ENCODE peak calls at places on chromosomes 7 and 10, in six cellular contexts. D is heart left ventricle, P is PC-3, F is fibroblast of villous mesenchyme, N is fibroblast of pulmonary artery, J is right lobe of liver. Y is an unnamed sample.

GRCh38 chr7:120842131-120842621 is 15.8 kb downstream of the TSPAN12 start:
- DNase-seq in P (no peak), J (no peak), D (no peak), N (no peak), F (no peak), Y (peak)

GRCh38 chr10:86300399-86300925 is 66.1 kb downstream of the GRID1 start:
- DNase-seq in D (no peak), F (no peak), J (no peak), N (no peak), P (no peak), Y (no peak)

GRCh38 chr7:37942934-37943610 is 22.6 kb downstream of the EPDR1 start:
- DNase-seq in N (peak), D (peak), F (peak), P (no peak), J (peak), Y (no peak)

GRCh38 chr10:94212876-94213595 is 149.7 kb downstream of the NOC3L start:
- DNase-seq in F (peak), J (peak), D (no peak), N (peak), P (no peak), Y (peak)

GRCh38 chr7:20331231-20331880 is 656 bp downstream of the ITGB8 start:
- DNase-seq in P (peak), F (no peak), J (peak), N (peak), D (peak), Y (peak)

GRCh38 chr7:29413511-29414178 is 150.0 kb upstream of the PRR15 start:
- DNase-seq in F (no peak), D (no peak), J (no peak), P (peak), N (no peak), Y (peak)

GRCh38 chr10:122056431-122057094 is 67.6 kb downstream of the TACC2 start:
- DNase-seq in D (no peak), J (no peak), F (no peak), N (no peak), P (peak), Y (peak)

GRCh38 chr10:32400961-32401360 is 45.0 kb upstream of the CCDC7 start:
- DNase-seq in P (no peak), D (no peak), F (no peak), J (no peak), N (no peak), Y (no peak)

GRCh38 chr7:78587443-78588044 is 789.0 kb downstream of the PHTF2 start:
- DNase-seq in F (peak), D (no peak), J (no peak), P (peak), N (peak), Y (peak)

GRCh38 chr7:158450476-158451124 is 137.0 kb downstream of the PTPRN2 start:
- DNase-seq in J (no peak), D (no peak), F (no peak), P (no peak), N (no peak), Y (no peak)

GRCh38 chr7:158458096-158458495 is 129.5 kb downstream of the PTPRN2 start:
- DNase-seq in P (no peak), N (no peak), J (no peak), F (no peak), D (no peak), Y (no peak)

GRCh38 chr7:158452331-158452730 is 135.3 kb downstream of the PTPRN2 start:
- DNase-seq in J (no peak), P (no peak), F (no peak), N (no peak), D (no peak), Y (no peak)

GRCh38 chr7:158458716-158459282 is 128.8 kb downstream of the PTPRN2 start:
- DNase-seq in F (no peak), N (no peak), J (no peak), P (no peak), D (no peak), Y (no peak)

GRCh38 chr7:158454631-158455030 is 133.0 kb downstream of the PTPRN2 start:
- DNase-seq in D (no peak), P (no peak), J (no peak), F (no peak), N (no peak), Y (no peak)
- H3K4me3 ChIP-seq in D (no peak), P (no peak), J (no peak), F (no peak), N (no peak), Y (no peak)

GRCh38 chr10:422675-423074 is 266.8 kb downstream of the DIP2C start:
- DNase-seq in N (no peak), D (no peak), J (no peak), P (no peak), F (no peak), Y (no peak)

GRCh38 chr10:423167-423566 is 266.3 kb downstream of the DIP2C start:
- DNase-seq in D (no peak), J (no peak), P (no peak), F (no peak), N (no peak), Y (no peak)

GRCh38 chr10:422232-422631 is 267.2 kb downstream of the DIP2C start:
- DNase-seq in F (no peak), J (no peak), P (no peak), D (no peak), N (no peak), Y (no peak)

GRCh38 chr10:420154-421121 is 269.0 kb downstream of the DIP2C start:
- DNase-seq in N (peak), J (peak), P (no peak), F (peak), D (no peak), Y (no peak)

GRCh38 chr10:421170-421569 is 268.3 kb downstream of the DIP2C start:
- DNase-seq in J (no peak), N (no peak), D (no peak), F (no peak), P (no peak), Y (no peak)
- TF ChIP-seq CTCF in J (no peak), N (no peak), D (no peak), F (no peak), P (no peak), Y (no peak)

GRCh38 chr10:119706521-119707278 is 19.1 kb upstream of the INPP5F start:
- DNase-seq in D (no peak), P (no peak), N (no peak), J (no peak), F (no peak), Y (no peak)

GRCh38 chr10:119705434-119705831 is 20.4 kb upstream of the INPP5F start:
- DNase-seq in N (no peak), F (peak), J (no peak), P (no peak), D (no peak), Y (no peak)

GRCh38 chr10:119701861-119702260 is 24.0 kb upstream of the INPP5F start:
- DNase-seq in D (no peak), P (peak), J (no peak), F (no peak), N (peak), Y (peak)

GRCh38 chr10:119702482-119703041 is 23.3 kb upstream of the INPP5F start:
- DNase-seq in N (no peak), D (no peak), F (no peak), J (no peak), P (no peak), Y (no peak)

DNA sequence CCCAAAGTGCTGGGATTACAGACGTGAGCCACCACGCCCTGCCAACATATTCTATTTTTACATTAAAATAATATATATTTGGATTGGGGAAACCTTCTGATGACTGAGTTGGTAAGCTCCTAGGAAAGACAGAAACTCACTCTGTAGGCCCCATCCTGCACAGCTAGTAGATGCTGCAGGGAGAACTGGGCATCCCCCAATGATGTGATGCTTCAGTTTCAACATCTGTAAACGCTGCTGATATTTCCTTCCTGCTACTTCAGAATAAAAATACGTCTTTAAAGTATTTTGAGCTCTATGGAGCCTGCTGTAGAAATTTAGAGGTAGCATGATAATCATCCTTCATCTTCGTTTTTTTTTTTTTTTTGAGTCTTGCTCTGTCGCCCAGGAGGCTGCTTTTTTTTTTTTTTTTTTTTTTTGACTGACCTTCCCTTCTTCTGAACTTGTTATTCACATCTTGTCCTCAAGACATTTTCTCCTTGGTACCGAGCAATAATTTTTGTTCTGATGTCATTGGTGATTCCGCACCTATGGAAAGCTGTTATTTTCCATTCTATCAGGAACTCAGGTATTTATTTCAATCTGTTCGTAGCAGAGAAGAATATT is 21.8 kb upstream of the INPP5F start:
- DNase-seq in D (no peak), P (no peak), N (no peak), F (no peak), J (no peak), Y (no peak)
- H3K4me3 ChIP-seq in D (no peak), P (no peak), N (no peak), F (no peak), J (no peak), Y (no peak)

GRCh38 chr10:83961620-83962019 is 177.7 kb upstream of the GHITM start:
- DNase-seq in P (no peak), N (no peak), D (no peak), J (no peak), F (no peak), Y (no peak)
- TF ChIP-seq CTCF in P (no peak), N (no peak), D (no peak), J (no peak), F (no peak), Y (no peak)

GRCh38 chr10:61399386-61399785 is 53.8 kb downstream of the TMEM26 start:
- DNase-seq in J (no peak), P (peak), N (peak), F (no peak), D (no peak), Y (peak)
- H3K4me3 ChIP-seq in J (no peak), P (peak), N (no peak), F (no peak), D (no peak), Y (no peak)

GRCh38 chr7:33837356-33837851 is 67.9 kb upstream of the BMPER start:
- DNase-seq in F (peak), N (no peak), J (no peak), D (no peak), P (no peak), Y (no peak)

GRCh38 chr7:33841031-33841430 is 64.3 kb upstream of the BMPER start:
- DNase-seq in F (no peak), D (no peak), N (no peak), P (no peak), J (no peak), Y (no peak)

GRCh38 chr7:33841658-33842057 is 63.7 kb upstream of the BMPER start:
- DNase-seq in P (peak), N (peak), J (peak), D (no peak), F (peak), Y (peak)

GRCh38 chr7:33832326-33832725 is 73.0 kb upstream of the BMPER start:
- DNase-seq in P (no peak), F (peak), D (peak), N (no peak), J (no peak), Y (no peak)

DNA sequence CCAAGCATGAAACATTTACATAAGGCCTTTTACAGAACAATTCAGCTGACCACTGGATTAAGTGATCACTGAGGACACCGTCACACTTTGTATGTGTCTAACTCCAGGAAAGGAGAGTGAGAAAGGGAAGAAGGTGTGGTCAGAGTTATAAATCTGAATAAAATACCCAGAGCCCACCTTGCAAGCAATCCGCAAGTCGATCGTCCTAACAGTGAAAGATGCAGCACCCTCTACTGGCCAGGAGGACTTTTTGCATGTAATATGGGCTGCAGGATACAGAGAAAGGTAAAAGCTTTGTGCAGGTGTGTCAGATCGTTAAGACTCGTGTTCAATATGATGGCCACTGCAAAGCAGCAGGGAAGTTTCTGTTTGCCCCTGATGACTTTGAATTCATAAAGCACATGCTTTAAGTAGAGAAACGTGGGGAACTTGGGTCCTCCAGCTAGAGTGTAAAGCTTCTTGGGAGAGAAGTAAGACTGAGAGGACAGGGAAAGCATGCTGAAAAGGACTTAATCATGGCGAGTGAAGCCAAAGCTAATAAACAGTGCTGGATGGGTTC is 68.5 kb upstream of the BMPER start:
- DNase-seq in N (no peak), P (peak), D (no peak), F (no peak), J (no peak), Y (no peak)
- TF ChIP-seq CTCF in N (no peak), P (peak), D (no peak), F (peak), J (no peak), Y (peak)

DNA sequence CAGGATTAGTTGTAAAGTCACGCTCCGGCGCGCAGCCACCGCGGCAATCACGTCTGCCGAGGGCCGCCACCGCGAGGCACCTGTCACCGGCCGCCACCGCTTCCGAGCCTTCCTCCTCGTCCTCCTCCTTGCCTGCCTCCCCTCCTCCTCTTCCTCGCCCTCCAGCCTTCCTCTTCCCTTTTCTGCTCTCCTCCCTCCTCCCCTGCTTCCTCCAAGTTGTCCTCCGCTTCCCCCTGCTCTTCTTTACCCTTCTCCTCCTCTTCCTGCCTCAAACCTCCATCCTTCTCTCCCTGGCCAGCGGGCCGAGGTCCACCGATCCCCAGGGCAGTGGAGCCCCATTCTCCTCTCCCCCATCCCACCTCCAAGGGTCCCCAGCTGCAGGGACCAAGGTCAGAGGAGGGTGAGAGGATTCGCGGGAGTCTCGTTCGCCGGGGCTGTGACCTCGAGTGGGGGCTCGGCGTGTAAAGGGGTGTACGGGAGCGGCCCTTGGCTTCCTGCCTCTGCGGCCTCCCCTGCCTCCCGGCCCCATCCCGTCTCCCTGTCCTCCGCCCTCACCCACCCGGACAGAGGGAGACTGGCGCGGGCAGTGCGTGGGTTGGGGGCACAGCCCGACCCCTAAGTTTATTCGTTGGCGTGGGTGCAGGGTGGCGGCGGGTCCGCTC is 89.5 kb upstream of the PAX2 start:
- DNase-seq in N (no peak), P (no peak), F (no peak), J (no peak), D (no peak), Y (no peak)
- H3K4me3 ChIP-seq in N (no peak), P (no peak), F (no peak), J (no peak), D (no peak), Y (no peak)

Y was measured in epithelial cell of esophagus.